ENCODE peak calls at places on chromosomes 6 and 20, in five cellular contexts. J, K, R, L and P are unnamed samples.

GRCh38 chr20:19582782-19583181 is 175.3 kb upstream of the RIN2 start:
- DNase-seq in J (no peak), K (no peak), R (no peak), L (no peak), P (no peak)

GRCh38 chr6:35215665-35216411 is 2.1 kb downstream of the SCUBE3 start:
- DNase-seq in J (no peak), K (no peak), R (no peak), L (no peak), P (no peak)

GRCh38 chr6:70686548-70687133 is 19.0 kb downstream of the SMAP1 start:
- DNase-seq in J (no peak), K (no peak), R (peak; percentile 58), L (peak; percentile 25), P (no peak)

GRCh38 chr6:164569503-164569902 is 739.9 kb downstream of the C6orf118 start:
- DNase-seq in J (no peak), K (no peak), R (no peak), L (no peak), P (no peak)

GRCh38 chr6:127486934-127487333 is 27.7 kb upstream of the KIAA0408 start:
- DNase-seq in J (no peak), K (no peak), R (no peak), L (no peak), P (no peak)

GRCh38 chr6:32627831-32628230 is 9.4 kb upstream of the HLA-DQA1 start:
- DNase-seq in J (no peak), K (no peak), R (peak; percentile 34), L (no peak), P (no peak)

GRCh38 chr20:57941572-57942381 is 232.0 kb upstream of the PMEPA1 start:
- DNase-seq in J (no peak), K (no peak), R (no peak), L (no peak), P (no peak)

GRCh38 chr6:111367393-111368088 is 115.5 kb downstream of the REV3L start:
- DNase-seq in J (no peak), K (no peak), R (peak; percentile 14), L (no peak), P (no peak)

GRCh38 chr6:69933239-69933638 is 66.9 kb downstream of the COL19A1 start:
- DNase-seq in J (no peak), K (no peak), R (no peak), L (no peak), P (no peak)

GRCh38 chr20:50477260-50477659 is 32.9 kb upstream of the PTPN1 start:
- DNase-seq in J (no peak), K (no peak), R (no peak), L (no peak), P (no peak)

GRCh38 chr6:4612636-4613171 is 163.5 kb upstream of the CDYL start:
- DNase-seq in J (no peak), K (no peak), R (peak; percentile 95), L (no peak), P (peak; percentile 46)

DNA sequence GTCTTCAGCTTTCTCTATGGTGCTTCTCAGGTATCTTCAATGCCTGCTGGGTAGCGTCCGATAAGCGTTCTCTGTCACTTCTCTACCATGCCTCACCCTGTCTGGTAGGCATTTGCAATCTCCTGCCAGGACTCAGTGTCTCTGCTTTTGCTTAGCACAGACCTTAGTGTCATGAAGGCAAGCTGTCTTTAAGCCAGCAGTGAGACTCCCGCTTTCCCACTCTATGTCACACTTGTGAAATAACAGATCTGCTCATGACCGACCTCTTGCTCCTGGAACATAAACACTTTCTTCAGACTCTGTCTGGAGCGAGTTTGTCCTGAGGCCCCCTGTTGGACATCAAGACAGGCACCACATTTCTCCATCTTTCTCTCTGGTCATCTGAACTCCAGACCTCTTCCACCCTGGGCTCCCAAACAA is 17.0 kb downstream of the ADGRB3 start:
- DNase-seq in J (no peak), K (no peak), R (no peak), L (no peak), P (no peak)
- H3K4me3 ChIP-seq in J (no peak overlapping the region), K (no peak overlapping the region), R (no peak overlapping the region), L (no peak overlapping the region), P (no peak overlapping the region)

GRCh38 chr20:52937701-52938100 is 34.5 kb upstream of the TSHZ2 start:
- DNase-seq in J (no peak), K (no peak), R (no peak), L (no peak), P (no peak)
- TF ChIP-seq CTCF in J (no peak), K (no peak), R (peak; percentile 4), L (no peak), P (no peak)

GRCh38 chr6:3122823-3123182 is 4.3 kb downstream of the BPHL start:
- DNase-seq in J (no peak), K (peak; percentile 46), R (no peak), L (no peak), P (no peak)

GRCh38 chr6:3125832-3126231 is 7.3 kb downstream of the BPHL start:
- DNase-seq in J (no peak), K (no peak), R (no peak), L (no peak), P (no peak)

GRCh38 chr6:3120765-3121089 is 2.2 kb downstream of the BPHL start:
- DNase-seq in J (no peak), K (no peak), R (no peak), L (no peak), P (no peak)

GRCh38 chr6:3128381-3129108 is 10.0 kb downstream of the BPHL start:
- DNase-seq in J (no peak), K (no peak), R (no peak), L (no peak), P (no peak)

GRCh38 chr6:3124667-3125066 is 6.2 kb downstream of the BPHL start:
- DNase-seq in J (no peak), K (no peak), R (no peak), L (no peak), P (no peak)
- H3K4me3 ChIP-seq in J (no peak overlapping the region), K (no peak overlapping the region), R (no peak overlapping the region), L (no peak overlapping the region), P (no peak overlapping the region)

DNA sequence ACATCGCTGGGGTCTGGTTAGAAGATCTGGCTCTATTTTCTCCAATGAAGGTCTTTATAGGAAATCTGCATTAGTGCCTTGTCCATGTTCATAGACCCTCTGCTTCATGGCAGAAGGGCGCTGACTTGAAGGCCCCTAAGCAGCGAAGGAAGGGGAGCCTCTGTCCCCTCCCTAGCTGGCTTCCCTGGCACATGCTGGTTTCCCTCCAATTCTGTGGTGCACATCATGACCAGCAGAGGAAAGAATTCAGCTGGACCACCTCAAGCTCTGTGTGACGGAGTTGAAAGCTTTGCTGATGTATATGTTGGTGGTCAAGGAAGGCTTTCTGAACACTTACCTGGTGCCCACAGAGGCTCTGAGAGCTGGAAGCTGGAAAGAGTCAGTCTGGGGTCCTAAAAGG is 129.7 kb upstream of the MYLIP start:
- DNase-seq in J (no peak), K (no peak), R (no peak), L (no peak), P (no peak)
- TF ChIP-seq CTCF in J (no peak), K (no peak), R (no peak), L (no peak), P (no peak)

DNA sequence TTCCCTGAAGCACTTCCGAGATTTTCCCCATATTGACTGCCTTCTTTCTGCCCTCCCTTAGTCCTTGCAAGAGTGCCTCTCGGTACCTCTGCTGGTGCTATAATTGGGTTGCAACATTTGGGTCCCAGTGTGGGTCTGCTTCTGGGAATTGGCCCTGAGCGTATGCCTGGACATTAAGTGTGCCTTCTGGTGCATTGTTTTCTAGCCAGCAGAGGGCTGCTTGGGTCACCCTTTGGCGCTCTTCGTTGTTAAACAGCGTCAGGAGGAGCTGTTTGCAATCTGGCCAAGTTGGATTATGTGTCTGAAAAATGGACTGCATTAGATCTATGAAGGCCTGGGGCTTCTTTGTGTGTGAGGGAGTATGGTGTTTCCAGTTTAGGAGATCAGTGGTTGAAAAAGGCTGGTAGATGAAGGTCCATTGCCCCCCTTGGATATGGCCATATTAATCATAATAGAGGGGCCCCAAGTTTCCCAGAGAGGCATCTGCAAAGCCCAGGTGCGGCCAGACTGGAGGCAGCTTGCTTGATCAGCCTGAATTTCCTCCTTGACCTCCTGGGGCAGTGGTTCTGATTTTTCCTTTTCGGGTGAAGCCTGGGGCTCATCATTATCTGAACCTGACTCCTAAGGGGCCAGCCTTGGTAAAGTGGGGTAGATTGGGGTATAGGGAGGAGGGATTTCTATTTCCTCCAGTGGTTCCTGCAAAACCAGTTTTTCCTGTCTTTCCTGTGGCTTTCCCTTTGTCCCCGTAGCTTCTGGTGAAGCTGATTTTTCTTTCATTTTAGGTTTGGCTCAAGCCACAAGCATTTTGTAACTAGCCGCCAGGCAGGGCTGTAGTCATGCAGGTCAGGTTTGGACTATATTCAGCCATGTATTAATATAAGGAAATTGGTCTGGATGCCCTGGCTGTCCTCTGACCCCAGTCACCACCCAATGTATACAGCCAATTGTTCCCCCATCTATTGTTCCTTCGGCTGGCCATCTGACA is 85.4 kb upstream of the GPR6 start:
- DNase-seq in J (no peak), K (no peak), R (peak; percentile 3), L (no peak), P (no peak)
- H3K4me3 ChIP-seq in J (no peak overlapping the region), K (no peak overlapping the region), R (no peak overlapping the region), L (no peak overlapping the region), P (no peak overlapping the region)

DNA sequence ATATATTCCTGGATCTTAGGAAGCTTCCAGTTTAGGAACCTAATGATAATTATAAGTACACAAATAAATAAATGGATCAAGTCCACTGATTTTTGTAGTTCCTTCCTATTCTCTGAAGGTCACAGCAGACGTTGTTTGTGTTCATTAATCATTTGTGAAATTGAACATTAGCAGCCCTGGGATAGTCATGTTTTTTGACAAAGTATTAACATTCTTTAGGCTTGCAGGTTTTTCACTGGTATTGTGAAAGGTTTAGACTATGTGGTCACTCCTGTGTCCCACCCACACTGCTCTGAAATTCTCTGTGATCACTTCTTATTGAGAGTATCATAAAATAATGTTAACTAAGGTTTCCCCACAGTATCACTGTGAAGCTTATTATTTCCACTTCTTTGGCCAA is 3.5 kb downstream of the FAM83B start:
- DNase-seq in J (no peak), K (no peak), R (no peak), L (no peak), P (no peak)
- TF ChIP-seq CTCF in J (no peak), K (no peak), R (no peak), L (no peak), P (no peak)